ENCODE peak calls at places on chromosomes 3 and 15, in four cellular contexts. E is glutamatergic neuron, K is IMR-90, R is germinal center. A is an unnamed sample.

GRCh38 chr3:16048435-16049318 is 125.8 kb upstream of the GALNT15 start:
- DNase-seq in E (no peak), R (peak; percentile 58), K (peak; percentile 81), A (peak; percentile 88)

GRCh38 chr15:40155270-40155910 is 5.5 kb upstream of the BUB1B start:
- DNase-seq in K (no peak), R (no peak), E (no peak), A (no peak)

GRCh38 chr3:84783281-84783680 is 175.5 kb upstream of the CADM2 start:
- DNase-seq in R (no peak), K (no peak), E (no peak), A (no peak)

GRCh38 chr3:160633361-160634083 is 43.4 kb upstream of the ARL14 start:
- DNase-seq in E (no peak), K (no peak), R (no peak), A (no peak)

GRCh38 chr3:155323063-155323666 is 29.7 kb upstream of the STRIT1 start:
- DNase-seq in E (no peak), K (peak; percentile 89), R (peak; percentile 66), A (peak; percentile 73)

GRCh38 chr3:189714991-189715961 is 84.1 kb downstream of the TP63 start:
- DNase-seq in K (peak; percentile 74), E (no peak), R (no peak), A (peak; percentile 65)

GRCh38 chr15:66864086-66864830 is 162.2 kb downstream of the SMAD6 start:
- DNase-seq in E (no peak), K (no peak), R (no peak), A (no peak)

GRCh38 chr15:57947282-57947681 is 118.2 kb downstream of the ALDH1A2 start:
- DNase-seq in K (no peak), R (no peak), E (no peak), A (no peak)